ENCODE peak calls at places on chromosomes 6 and 20, in six cellular contexts. P, C, U, E, Z and K are unnamed samples.

GRCh38 chr6:41685641-41686380 is 47.5 kb downstream of the MDFI start:
- DNase-seq in C (no peak), Z (no peak), P (no peak), U (no peak), E (no peak), K (no peak)

GRCh38 chr20:41509316-41509715 is 108.9 kb downstream of the CHD6 start:
- DNase-seq in U (no peak), P (no peak), Z (no peak), E (no peak), C (no peak), K (no peak)

GRCh38 chr6:25130518-25130917 is 148.7 kb upstream of the CARMIL1 start:
- DNase-seq in E (peak; percentile 40), P (no peak), Z (no peak), U (no peak), C (no peak), K (no peak)

GRCh38 chr6:35489066-35489465 is 7.8 kb downstream of the TEAD3 start:
- DNase-seq in P (no peak), E (no peak), C (no peak), Z (no peak), U (no peak), K (no peak)

GRCh38 chr6:71134929-71135642 is 153.5 kb upstream of the OGFRL1 start:
- DNase-seq in E (no peak), C (no peak), U (no peak), Z (no peak), P (no peak), K (no peak)

GRCh38 chr6:48611332-48611731 is 500.3 kb upstream of the PTCHD4 start:
- DNase-seq in Z (no peak), U (no peak), C (no peak), E (peak; percentile 41), P (peak; percentile 24), K (peak; percentile 75)

GRCh38 chr6:155499574-155499973 is 43.9 kb upstream of the NOX3 start:
- DNase-seq in P (no peak), Z (no peak), U (no peak), E (no peak), C (no peak), K (no peak)

GRCh38 chr6:43627008-43627825 is 1.8 kb downstream of the GTPBP2 start:
- DNase-seq in Z (peak; percentile 96), P (peak; percentile 82), U (peak; percentile 30), E (peak; percentile 97), C (peak; percentile 61), K (peak; percentile 77)

GRCh38 chr20:5612476-5613291 is 137.5 kb upstream of the SHLD1 start:
- DNase-seq in E (peak; percentile 68), Z (no peak), P (peak; percentile 29), U (no peak), C (no peak), K (peak; percentile 97)

GRCh38 chr6:291697-292505 is at the start of gene DUSP22:
- DNase-seq in Z (peak; percentile 39), U (peak; percentile 76), C (peak; percentile 92), E (peak; percentile 87), P (peak; percentile 40), K (peak; percentile 27)

GRCh38 chr6:293185-294174 is 1.2 kb downstream of the DUSP22 start:
- DNase-seq in C (peak; percentile 77), U (no peak), P (no peak), Z (no peak), E (peak; percentile 16), K (no peak)

GRCh38 chr6:291148-291696 is 1.1 kb upstream of the DUSP22 start:
- DNase-seq in U (peak; percentile 13), P (no peak), Z (no peak), C (peak; percentile 76), E (peak; percentile 22), K (no peak)

GRCh38 chr6:294656-295565 is 2.6 kb downstream of the DUSP22 start:
- DNase-seq in P (no peak), Z (no peak), U (no peak), C (peak; percentile 57), E (no peak), K (no peak)

DNA sequence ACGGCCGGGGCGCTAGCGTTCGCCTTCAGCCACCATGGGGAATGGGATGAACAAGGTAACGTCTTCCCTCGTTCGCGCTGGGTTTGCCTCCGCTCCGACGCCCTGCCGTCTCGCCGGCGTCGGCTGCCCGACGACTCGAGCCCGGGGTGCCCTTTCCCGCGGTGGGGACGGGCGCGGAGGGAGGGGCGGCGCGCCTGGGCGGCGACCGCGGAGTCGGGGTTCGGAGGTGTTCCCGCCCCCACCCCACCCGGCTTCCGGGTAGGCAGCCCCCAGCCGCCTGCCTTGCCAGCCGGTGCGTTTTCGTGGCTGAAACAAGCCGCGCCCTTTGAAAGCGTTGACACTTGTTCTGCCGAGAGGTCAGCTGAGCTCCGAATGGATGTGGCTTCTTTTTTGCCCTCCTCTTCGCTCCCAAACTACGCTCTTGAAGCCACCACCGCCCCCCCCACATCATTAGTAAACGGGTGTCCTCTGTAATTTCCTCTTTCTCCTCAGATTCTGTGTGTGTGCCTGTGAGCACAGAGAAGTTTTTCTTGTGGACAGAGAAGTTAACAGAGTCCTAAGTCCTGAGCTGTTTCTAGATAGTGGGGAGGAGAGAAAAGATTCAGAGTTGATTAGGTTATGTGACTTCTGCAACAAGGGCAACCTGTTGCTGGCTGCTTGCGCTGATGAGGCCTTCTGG is 358 bp downstream of the DUSP22 start:
- DNase-seq in E (peak; percentile 38), Z (no peak), U (peak; percentile 19), P (no peak), C (peak; percentile 97), K (no peak)
- TF ChIP-seq CTCF in E (no peak), Z (no peak), U (no peak), P (no peak), C (no peak), K (no peak)

GRCh38 chr6:128600397-128600951 is 80.1 kb upstream of the PTPRK start:
- DNase-seq in U (peak; percentile 2), E (peak; percentile 91), Z (peak; percentile 59), P (peak; percentile 92), C (peak; percentile 62), K (peak; percentile 84)
- H3K4me3 ChIP-seq in U (no peak overlapping the region), E (no peak overlapping the region), Z (no peak overlapping the region), P (no peak overlapping the region), C (no peak overlapping the region), K (no peak overlapping the region)

GRCh38 chr6:136334465-136334846 is 44.8 kb upstream of the BCLAF1 start:
- DNase-seq in P (no peak), Z (no peak), C (no peak), U (no peak), E (no peak), K (no peak)

GRCh38 chr6:136335736-136336362 is 46.2 kb upstream of the BCLAF1 start:
- DNase-seq in Z (no peak), U (no peak), C (no peak), E (no peak), P (no peak), K (no peak)

GRCh38 chr6:136333824-136334464 is 44.3 kb upstream of the BCLAF1 start:
- DNase-seq in Z (no peak), E (peak; percentile 11), U (no peak), C (no peak), P (no peak), K (no peak)

GRCh38 chr6:136337606-136338005 is 48.0 kb upstream of the BCLAF1 start:
- DNase-seq in U (no peak), E (no peak), Z (no peak), P (no peak), C (no peak), K (no peak)

GRCh38 chr6:136334853-136335252 is 45.2 kb upstream of the BCLAF1 start:
- DNase-seq in Z (no peak), E (no peak), C (peak; percentile 14), P (no peak), U (no peak), K (no peak)
- TF ChIP-seq CTCF in Z (no peak), E (peak; percentile 3), C (peak; percentile 22), P (no peak), U (no peak), K (peak; percentile 37)

DNA sequence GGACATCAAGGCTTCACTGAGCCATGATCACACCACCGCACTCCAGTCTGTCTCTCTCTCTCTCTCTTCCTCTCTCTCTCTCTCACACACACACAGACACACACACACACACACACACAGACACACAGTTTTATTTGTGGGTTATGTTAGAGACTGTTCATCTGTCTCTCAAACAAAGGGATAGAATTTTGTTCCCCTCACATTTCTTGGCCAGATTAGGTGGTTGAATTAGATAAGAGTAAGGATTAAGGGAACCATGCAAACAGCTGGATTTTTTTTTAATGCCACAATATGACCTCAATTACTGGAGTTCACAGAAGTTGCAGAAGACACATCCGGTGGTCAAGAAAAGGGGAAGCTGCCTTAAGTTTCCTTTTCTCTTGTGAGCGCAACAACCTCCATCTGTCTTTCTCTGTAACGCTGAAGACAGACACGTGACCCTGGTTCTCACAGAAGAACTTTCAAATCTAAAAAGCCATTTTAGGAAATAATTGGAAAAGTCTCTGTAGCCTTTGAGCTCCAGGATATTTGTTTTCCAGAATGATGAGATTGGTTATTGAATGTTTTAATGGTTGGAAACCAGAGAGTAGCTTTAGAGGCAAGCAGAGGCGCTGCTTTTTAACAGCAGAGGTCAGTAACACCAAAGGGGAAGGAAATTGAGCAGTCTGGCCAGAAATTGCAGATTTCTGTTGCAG is 33.0 kb upstream of the LGSN start:
- DNase-seq in C (peak; percentile 96), E (peak; percentile 63), U (no peak), P (peak; percentile 16), Z (no peak), K (no peak)
- H3K4me3 ChIP-seq in C (peak overlapping the region; percentile 51), E (no peak overlapping the region), U (no peak overlapping the region), P (no peak overlapping the region), Z (no peak overlapping the region), K (no peak overlapping the region)

GRCh38 chr6:135329851-135330803 is 149.0 kb downstream of the MYB start:
- DNase-seq in U (no peak), C (peak; percentile 88), Z (no peak), E (no peak), P (no peak), K (no peak)
- TF ChIP-seq CTCF in U (no peak), C (no peak), Z (no peak), E (no peak), P (no peak), K (no peak)

DNA sequence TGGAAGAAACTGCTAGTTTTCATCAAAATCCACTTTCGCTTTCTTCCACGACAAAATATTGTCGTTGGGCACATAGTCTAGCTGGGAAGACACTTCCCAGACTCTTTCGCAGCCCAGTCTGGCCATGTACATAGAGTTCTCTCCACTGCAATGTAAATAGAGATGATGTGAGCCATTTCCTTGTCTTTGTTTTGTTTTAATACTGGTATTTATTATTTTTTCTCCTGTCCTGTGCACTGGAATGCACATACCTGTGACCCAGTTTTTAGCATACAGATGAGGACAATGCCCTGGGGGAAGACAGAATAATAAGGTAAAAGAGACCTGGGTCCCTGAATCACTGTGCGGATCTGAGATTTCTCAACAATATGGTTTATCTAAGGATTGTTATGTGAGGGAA is 149.5 kb upstream of the BMP5 start:
- DNase-seq in C (no peak), Z (no peak), P (no peak), U (no peak), E (no peak), K (no peak)
- H3K4me3 ChIP-seq in C (no peak overlapping the region), Z (no peak overlapping the region), P (no peak overlapping the region), U (no peak overlapping the region), E (no peak overlapping the region), K (no peak overlapping the region)

GRCh38 chr6:70082830-70083229 is 216.5 kb downstream of the COL19A1 start:
- DNase-seq in C (no peak), P (no peak), E (no peak), Z (no peak), U (no peak), K (no peak)

GRCh38 chr6:70079241-70079640 is 212.9 kb downstream of the COL19A1 start:
- DNase-seq in E (no peak), P (no peak), C (no peak), U (no peak), Z (no peak), K (no peak)

GRCh38 chr6:70080443-70081062 is 214.2 kb downstream of the COL19A1 start:
- DNase-seq in Z (no peak), E (no peak), C (no peak), U (no peak), P (no peak), K (peak; percentile 44)
- TF ChIP-seq CTCF in Z (no peak), E (no peak), C (no peak), U (no peak), P (no peak), K (no peak)